ENCODE peak calls at places on chromosomes 4 and X, in nine cellular contexts. N is chondrocyte; J is Calu3; T is HS-5; C is body of pancreas; O is NCI-H1092 treated with DMSO at 0.1 percent for 48 hours; Z is NCI-H1105 treated with DMSO at 0.1 percent for 48 hours; A is activated naive CD8-positive, alpha-beta T cell treated with anti-CD3 and anti-CD28 coated beads, Interleukin-2, amount 50 U/mL, for 24 hours; G is activated CD4-positive, alpha-beta T cell treated with anti-CD3 and anti-CD28 coated beads for 24 hours. F is an unnamed sample.

GRCh38 chr4:184471872-184472539 is 2.3 kb downstream of the IRF2 start:
- DNase-seq in N (no peak), G (no peak), O (peak; percentile 41), Z (peak; percentile 30), C (no peak), T (no peak), J (peak; percentile 4), A (peak; percentile 31), F (peak; percentile 18)

GRCh38 chrX:104488811-104489210 is 77.2 kb upstream of the IL1RAPL2 start:
- DNase-seq in N (no peak), O (no peak), T (no peak), G (no peak), Z (no peak), A (no peak), J (no peak), C (no peak), F (no peak)

GRCh38 chr4:2425386-2426068 is 6.8 kb downstream of the CFAP99 start:
- DNase-seq in A (no peak), C (no peak), Z (no peak), T (no peak), G (no peak), O (no peak), J (no peak), N (no peak), F (no peak)

GRCh38 chr4:37243722-37244582 is 591 bp upstream of the NWD2 start:
- DNase-seq in J (peak; percentile 51), N (no peak), Z (no peak), O (no peak), C (no peak), A (no peak), G (no peak), T (no peak), F (peak; percentile 43)

GRCh38 chr4:167578906-167579305 is 344.6 kb upstream of the SPOCK3 start:
- DNase-seq in O (no peak), G (no peak), C (no peak), T (no peak), N (no peak), J (no peak), A (no peak), Z (no peak), F (no peak)

GRCh38 chr4:1050486-1051213 is 39.2 kb downstream of the FGFRL1 start:
- DNase-seq in C (peak; percentile 8), O (no peak), Z (no peak), A (no peak), N (peak; percentile 72), G (no peak), T (no peak), J (no peak), F (no peak)

GRCh38 chrX:8274166-8274565 is 103.1 kb upstream of the VCX2 start:
- DNase-seq in A (no peak), N (no peak), G (no peak), T (no peak), J (no peak), Z (no peak), C (no peak), O (no peak), F (no peak)

GRCh38 chrX:155215443-155216178 is 649 bp upstream of the VBP1 start:
- DNase-seq in A (no peak), N (no peak), J (no peak), C (no peak), G (no peak), T (no peak), Z (no peak), O (no peak), F (no peak)

GRCh38 chrX:18426004-18426320 is 554 bp downstream of the CDKL5 start:
- DNase-seq in Z (no peak), J (no peak), C (peak; percentile 7), A (peak; percentile 2), G (no peak), T (no peak), N (no peak), O (no peak), F (no peak)

GRCh38 chr4:76804060-76804459 is 93.9 kb downstream of the SOWAHB start:
- DNase-seq in O (no peak), N (no peak), A (no peak), G (no peak), Z (no peak), J (no peak), T (no peak), C (no peak), F (no peak)

GRCh38 chr4:146638801-146639351 is at the start of gene POU4F2:
- DNase-seq in J (no peak), O (peak; percentile 32), N (peak; percentile 90), C (no peak), T (no peak), A (peak; percentile 12), Z (peak; percentile 41), G (no peak), F (peak; percentile 19)